ENCODE peak calls at places on chromosome 1, in nine cellular contexts. W is IMR-90, K is mammary epithelial cell, E is Peyer's patch, Z is left ventricle myocardium inferior, M is Calu3, T is GM12864, D is hepatocyte, G is retinal pigment epithelial cell. Q is an unnamed sample.

GRCh38 chr1:89277725-89278124 is 5.1 kb upstream of the GBP5 start:
- DNase-seq in D (no peak), E (no peak), T (no peak), M (no peak), K (no peak), Z (no peak), G (no peak), W (no peak), Q (no peak)

GRCh38 chr1:245995474-245995873 is 511.6 kb downstream of the SMYD3 start:
- DNase-seq in K (no peak), Z (no peak), G (no peak), E (no peak), T (no peak), M (no peak), D (no peak), W (no peak), Q (no peak)

GRCh38 chr1:114510235-114511047 is 562 bp downstream of the TRIM33 start:
- DNase-seq in Z (peak; percentile 37), W (peak; percentile 30), D (peak; percentile 66), G (no peak), T (no peak), E (peak; percentile 31), K (peak; percentile 63), M (peak; percentile 34), Q (no peak)

GRCh38 chr1:22749919-22750670 is 39.5 kb downstream of the EPHB2 start:
- DNase-seq in M (peak; percentile 58), T (no peak), K (peak; percentile 83), W (peak; percentile 98), Z (no peak), D (peak; percentile 84), E (no peak), G (peak; percentile 94), Q (no peak)

GRCh38 chr1:92481598-92482403 is 4.9 kb downstream of the GFI1 start:
- DNase-seq in G (no peak), K (peak; percentile 6), E (no peak), Z (no peak), M (no peak), T (no peak), D (peak; percentile 13), W (no peak), Q (no peak)

GRCh38 chr1:111769517-111770146 is 13.9 kb downstream of the DDX20 start:
- DNase-seq in T (peak; percentile 42), M (peak; percentile 17), G (no peak), W (peak; percentile 78), E (peak; percentile 29), Z (no peak), K (peak; percentile 42), D (peak; percentile 74), Q (no peak)

GRCh38 chr1:78104322-78104721 is 58.6 kb downstream of the GIPC2 start:
- DNase-seq in Z (no peak), W (peak; percentile 81), G (no peak), K (no peak), E (no peak), M (no peak), T (no peak), D (no peak), Q (no peak)

GRCh38 chr1:248815407-248816034 is 10.2 kb downstream of the SH3BP5L start:
- DNase-seq in G (no peak), E (no peak), K (no peak), T (no peak), D (no peak), M (no peak), W (no peak), Z (no peak), Q (peak; percentile 62)

GRCh38 chr1:24048205-24048869 is 63.6 kb downstream of the MYOM3 start:
- DNase-seq in W (no peak), Z (no peak), D (no peak), K (peak; percentile 33), E (no peak), M (peak; percentile 48), T (no peak), G (no peak), Q (no peak)

GRCh38 chr1:180236698-180237509 is 6.8 kb downstream of the LHX4 start:
- DNase-seq in G (no peak), K (no peak), T (no peak), E (no peak), Z (no peak), M (no peak), D (no peak), W (no peak), Q (no peak)

GRCh38 chr1:168288311-168289052 is 7.8 kb downstream of the TBX19 start:
- DNase-seq in D (no peak), Z (no peak), E (no peak), M (no peak), K (peak; percentile 75), T (no peak), G (no peak), W (peak; percentile 65), Q (no peak)

GRCh38 chr1:107544285-107544684 is 403.4 kb downstream of the NTNG1 start:
- DNase-seq in K (no peak), D (no peak), W (no peak), E (no peak), Z (no peak), T (no peak), M (no peak), G (no peak), Q (no peak)

GRCh38 chr1:93620841-93621210 is 60.8 kb downstream of the BCAR3 start:
- DNase-seq in G (no peak), W (no peak), M (peak; percentile 32), Z (no peak), D (no peak), T (no peak), K (peak; percentile 46), E (no peak), Q (no peak)

GRCh38 chr1:38312753-38313152 is 266.2 kb upstream of the POU3F1 start:
- DNase-seq in G (no peak), D (no peak), K (no peak), E (no peak), W (no peak), Z (no peak), M (no peak), T (no peak), Q (no peak)

GRCh38 chr1:68375919-68376318 is 73.8 kb downstream of the RPE65 start:
- DNase-seq in M (no peak), G (no peak), D (no peak), E (no peak), Z (no peak), K (no peak), W (peak; percentile 33), T (no peak), Q (no peak)

GRCh38 chr1:168161459-168161858 is 17.3 kb upstream of the TIPRL start:
- DNase-seq in M (no peak), W (no peak), T (no peak), E (no peak), Z (no peak), D (no peak), G (no peak), K (no peak), Q (no peak)

GRCh38 chr1:229062135-229062534 is 208.8 kb upstream of the RAB4A start:
- DNase-seq in T (no peak), D (no peak), Z (peak; percentile 68), M (no peak), K (no peak), G (no peak), W (no peak), E (no peak), Q (no peak)

GRCh38 chr1:52855584-52855983 is 13.0 kb downstream of the ZYG11A start:
- DNase-seq in Z (no peak), T (no peak), G (no peak), D (no peak), W (no peak), K (no peak), M (no peak), E (no peak), Q (no peak)

DNA sequence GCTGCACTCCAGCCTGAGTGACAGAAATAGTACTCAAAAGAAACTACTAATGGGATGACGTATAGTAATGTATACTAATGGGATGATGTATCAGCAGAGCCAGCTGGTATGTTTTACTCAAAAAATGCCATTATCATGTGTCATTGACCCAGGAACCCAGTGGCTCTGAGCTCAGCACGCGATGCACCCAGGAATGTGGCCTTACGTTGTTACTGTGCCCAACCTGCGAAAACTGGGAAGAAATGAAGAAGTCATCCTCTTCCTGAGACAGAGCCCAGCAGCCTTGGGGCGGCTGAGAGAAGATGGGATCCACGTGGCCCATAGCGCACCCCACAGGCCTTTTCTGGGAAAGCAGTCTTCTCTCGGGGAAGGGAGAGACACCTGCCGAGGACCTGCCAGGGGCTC is 8.8 kb downstream of the UBE2J2 start:
- DNase-seq in Z (no peak), E (no peak), D (no peak), W (peak; percentile 100), K (peak; percentile 89), G (peak; percentile 88), M (no peak), T (no peak), Q (peak; percentile 92)
- TF ChIP-seq CTCF in Z (no peak), E (no peak), D (peak; percentile 18), W (peak; percentile 72), K (peak; percentile 34), G (peak; percentile 53), M (no peak), T (peak; percentile 14), Q (peak; percentile 68)

DNA sequence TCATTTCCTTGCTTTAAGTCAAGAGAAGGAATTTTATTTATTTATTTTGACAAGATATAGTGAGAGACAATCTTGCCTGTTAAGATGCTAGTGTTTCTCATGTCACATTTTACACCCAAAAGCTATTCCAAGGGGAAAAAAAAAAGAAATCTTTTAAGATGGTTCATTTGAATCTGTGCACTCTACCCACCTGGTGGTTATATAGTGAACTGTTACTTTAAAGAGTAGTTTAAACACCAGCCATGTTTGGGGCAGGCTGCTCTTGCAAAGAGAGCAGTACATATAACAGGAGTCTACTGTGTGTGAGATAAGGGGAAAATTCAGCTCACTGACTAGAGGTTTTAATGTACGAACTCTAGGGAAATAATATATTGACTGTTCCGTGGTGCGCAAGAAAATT is 3.3 kb upstream of the ELAVL4 start:
- DNase-seq in Z (no peak), M (no peak), W (no peak), T (no peak), E (no peak), D (no peak), G (no peak), K (no peak), Q (no peak)
- TF ChIP-seq CTCF in Z (no peak), M (no peak), W (no peak), T (peak; percentile 22), E (no peak), D (no peak), G (peak; percentile 29), K (no peak), Q (no peak)

DNA sequence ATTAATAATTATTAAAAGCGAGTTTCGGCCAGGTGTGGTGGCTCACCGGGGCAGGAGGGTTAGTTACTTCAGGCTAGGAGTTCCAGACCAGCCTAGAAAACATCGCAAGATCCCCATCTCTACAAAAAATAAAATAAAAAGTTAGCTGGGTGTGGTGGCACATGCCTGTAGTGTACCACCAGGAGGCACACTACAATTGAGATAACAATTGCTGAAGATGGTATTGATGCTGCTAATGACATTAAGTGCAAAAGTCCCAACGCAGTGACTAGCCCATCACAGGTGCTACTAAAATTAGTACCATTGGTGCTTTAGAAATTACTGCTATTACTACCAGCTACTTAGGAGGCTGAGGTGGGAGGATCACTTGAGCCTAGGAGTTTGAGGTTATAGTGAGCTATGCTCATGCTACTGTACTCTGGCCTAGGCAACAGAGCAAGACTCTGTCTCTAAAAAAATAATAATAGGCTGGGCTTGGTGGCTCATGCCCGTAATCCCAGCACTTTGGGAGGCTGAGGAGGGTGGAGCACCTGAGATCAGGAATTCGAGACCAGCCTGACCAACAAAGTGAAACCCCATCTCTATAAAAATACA is 156.6 kb downstream of the GREM2 start:
- DNase-seq in D (peak; percentile 16), M (peak; percentile 27), T (no peak), W (peak; percentile 22), G (no peak), K (no peak), E (no peak), Z (no peak), Q (no peak)
- TF ChIP-seq CTCF in D (peak; percentile 39), M (peak; percentile 37), T (peak; percentile 51), W (peak; percentile 62), G (peak; percentile 59), K (no peak), E (no peak), Z (no peak), Q (peak; percentile 49)

GRCh38 chr1:181910905-181911304 is 150.6 kb downstream of the ZNF648 start:
- DNase-seq in E (no peak), G (no peak), D (no peak), Z (no peak), T (no peak), M (no peak), K (no peak), W (no peak), Q (no peak)
- TF ChIP-seq CTCF in E (no peak), G (no peak), D (peak; percentile 17), Z (no peak), T (no peak), M (no peak), K (peak; percentile 21), W (no peak), Q (no peak)

Q was measured in osteocyte.